ENCODE peak calls at places on chromosome 4, in eight cellular contexts. One of them, this sample, is unnamed.

GRCh38 chr4:78621395-78621794 is 69.8 kb downstream of the ANXA3 start:
- DNase-seq in esophagus squamous epithelium: no peak
- DNase-seq in A549: no peak
- DNase-seq in lower lobe of right lung: no peak
- DNase-seq in suprapubic skin: no peak
- DNase-seq in OCI-LY7: no peak
- DNase-seq in bronchial epithelial cell: no peak
- DNase-seq in GM23338: no peak
- DNase-seq in this sample: no peak

GRCh38 chr4:169305651-169306050 is 34.9 kb upstream of the SH3RF1 start:
- DNase-seq in esophagus squamous epithelium: no peak
- DNase-seq in suprapubic skin: no peak
- DNase-seq in bronchial epithelial cell: no peak
- DNase-seq in A549: no peak
- DNase-seq in GM23338: no peak
- DNase-seq in OCI-LY7: no peak
- DNase-seq in lower lobe of right lung: no peak
- DNase-seq in this sample: no peak

GRCh38 chr4:115720611-115721010 is 607.2 kb upstream of the NDST4 start:
- DNase-seq in suprapubic skin: no peak
- DNase-seq in A549: no peak
- DNase-seq in OCI-LY7: no peak
- DNase-seq in lower lobe of right lung: no peak
- DNase-seq in GM23338: no peak
- DNase-seq in esophagus squamous epithelium: no peak
- DNase-seq in bronchial epithelial cell: peak
- DNase-seq in this sample: no peak

GRCh38 chr4:38078590-38079381 is 118.6 kb downstream of the PTTG2 start:
- DNase-seq in OCI-LY7: no peak
- DNase-seq in A549: no peak
- DNase-seq in GM23338: no peak
- DNase-seq in suprapubic skin: no peak
- DNase-seq in bronchial epithelial cell: peak
- DNase-seq in esophagus squamous epithelium: no peak
- DNase-seq in lower lobe of right lung: no peak
- DNase-seq in this sample: no peak

GRCh38 chr4:182593864-182594263 is 323.3 kb downstream of the DCTD start:
- DNase-seq in lower lobe of right lung: no peak
- DNase-seq in bronchial epithelial cell: no peak
- DNase-seq in GM23338: no peak
- DNase-seq in A549: no peak
- DNase-seq in esophagus squamous epithelium: no peak
- DNase-seq in suprapubic skin: no peak
- DNase-seq in OCI-LY7: no peak
- DNase-seq in this sample: no peak

GRCh38 chr4:74653331-74654229 is 140.7 kb downstream of the BTC start:
- DNase-seq in OCI-LY7: no peak
- DNase-seq in lower lobe of right lung: no peak
- DNase-seq in bronchial epithelial cell: no peak
- DNase-seq in esophagus squamous epithelium: no peak
- DNase-seq in suprapubic skin: no peak
- DNase-seq in A549: no peak
- DNase-seq in GM23338: no peak
- DNase-seq in this sample: no peak

GRCh38 chr4:113474017-113474416 is 287.5 kb downstream of the CAMK2D start:
- DNase-seq in suprapubic skin: no peak
- DNase-seq in OCI-LY7: no peak
- DNase-seq in bronchial epithelial cell: peak
- DNase-seq in lower lobe of right lung: no peak
- DNase-seq in GM23338: no peak
- DNase-seq in A549: no peak
- DNase-seq in esophagus squamous epithelium: no peak
- DNase-seq in this sample: no peak

GRCh38 chr4:169054879-169055278 is 44.8 kb upstream of the CBR4 start:
- DNase-seq in OCI-LY7: no peak
- DNase-seq in A549: no peak
- DNase-seq in lower lobe of right lung: no peak
- DNase-seq in bronchial epithelial cell: no peak
- DNase-seq in esophagus squamous epithelium: no peak
- DNase-seq in GM23338: no peak
- DNase-seq in suprapubic skin: no peak
- DNase-seq in this sample: no peak

GRCh38 chr4:70996014-70996353 is 2.5 kb downstream of the DCK start:
- DNase-seq in lower lobe of right lung: no peak
- DNase-seq in suprapubic skin: no peak
- DNase-seq in GM23338: no peak
- DNase-seq in esophagus squamous epithelium: no peak
- DNase-seq in OCI-LY7: peak
- DNase-seq in A549: no peak
- DNase-seq in bronchial epithelial cell: no peak
- DNase-seq in this sample: no peak

GRCh38 chr4:95102391-95102790 is 344.6 kb downstream of the BMPR1B start:
- DNase-seq in lower lobe of right lung: no peak
- DNase-seq in GM23338: no peak
- DNase-seq in esophagus squamous epithelium: no peak
- DNase-seq in OCI-LY7: no peak
- DNase-seq in suprapubic skin: no peak
- DNase-seq in A549: no peak
- DNase-seq in bronchial epithelial cell: no peak
- DNase-seq in this sample: no peak

GRCh38 chr4:56640907-56641493 is 40.1 kb downstream of the HOPX start:
- DNase-seq in esophagus squamous epithelium: no peak
- DNase-seq in suprapubic skin: no peak
- DNase-seq in bronchial epithelial cell: peak
- DNase-seq in GM23338: no peak
- DNase-seq in A549: no peak
- DNase-seq in OCI-LY7: no peak
- DNase-seq in lower lobe of right lung: no peak
- DNase-seq in this sample: no peak

GRCh38 chr4:123244233-123244632 is 152.4 kb upstream of the SPRY1 start:
- DNase-seq in esophagus squamous epithelium: no peak
- DNase-seq in OCI-LY7: peak
- DNase-seq in GM23338: no peak
- DNase-seq in suprapubic skin: peak
- DNase-seq in A549: no peak
- DNase-seq in bronchial epithelial cell: peak
- DNase-seq in lower lobe of right lung: peak
- DNase-seq in this sample: no peak

GRCh38 chr4:6250984-6251295 is 18.7 kb upstream of the WFS1 start:
- DNase-seq in suprapubic skin: no peak
- DNase-seq in bronchial epithelial cell: no peak
- DNase-seq in lower lobe of right lung: no peak
- DNase-seq in A549: no peak
- DNase-seq in OCI-LY7: no peak
- DNase-seq in esophagus squamous epithelium: no peak
- DNase-seq in GM23338: no peak
- DNase-seq in this sample: no peak

GRCh38 chr4:6248394-6248793 is 21.3 kb upstream of the WFS1 start:
- DNase-seq in A549: no peak
- DNase-seq in lower lobe of right lung: no peak
- DNase-seq in GM23338: no peak
- DNase-seq in bronchial epithelial cell: no peak
- DNase-seq in esophagus squamous epithelium: no peak
- DNase-seq in OCI-LY7: no peak
- DNase-seq in suprapubic skin: no peak
- DNase-seq in this sample: no peak

GRCh38 chr4:6251365-6251764 is 18.3 kb upstream of the WFS1 start:
- DNase-seq in GM23338: no peak
- DNase-seq in bronchial epithelial cell: no peak
- DNase-seq in A549: no peak
- DNase-seq in OCI-LY7: no peak
- DNase-seq in esophagus squamous epithelium: no peak
- DNase-seq in suprapubic skin: no peak
- DNase-seq in lower lobe of right lung: peak
- DNase-seq in this sample: no peak

GRCh38 chr4:6252051-6252450 is 17.6 kb upstream of the WFS1 start:
- DNase-seq in OCI-LY7: no peak
- DNase-seq in lower lobe of right lung: peak
- DNase-seq in A549: no peak
- DNase-seq in esophagus squamous epithelium: no peak
- DNase-seq in GM23338: no peak
- DNase-seq in bronchial epithelial cell: no peak
- DNase-seq in suprapubic skin: no peak
- DNase-seq in this sample: no peak

DNA sequence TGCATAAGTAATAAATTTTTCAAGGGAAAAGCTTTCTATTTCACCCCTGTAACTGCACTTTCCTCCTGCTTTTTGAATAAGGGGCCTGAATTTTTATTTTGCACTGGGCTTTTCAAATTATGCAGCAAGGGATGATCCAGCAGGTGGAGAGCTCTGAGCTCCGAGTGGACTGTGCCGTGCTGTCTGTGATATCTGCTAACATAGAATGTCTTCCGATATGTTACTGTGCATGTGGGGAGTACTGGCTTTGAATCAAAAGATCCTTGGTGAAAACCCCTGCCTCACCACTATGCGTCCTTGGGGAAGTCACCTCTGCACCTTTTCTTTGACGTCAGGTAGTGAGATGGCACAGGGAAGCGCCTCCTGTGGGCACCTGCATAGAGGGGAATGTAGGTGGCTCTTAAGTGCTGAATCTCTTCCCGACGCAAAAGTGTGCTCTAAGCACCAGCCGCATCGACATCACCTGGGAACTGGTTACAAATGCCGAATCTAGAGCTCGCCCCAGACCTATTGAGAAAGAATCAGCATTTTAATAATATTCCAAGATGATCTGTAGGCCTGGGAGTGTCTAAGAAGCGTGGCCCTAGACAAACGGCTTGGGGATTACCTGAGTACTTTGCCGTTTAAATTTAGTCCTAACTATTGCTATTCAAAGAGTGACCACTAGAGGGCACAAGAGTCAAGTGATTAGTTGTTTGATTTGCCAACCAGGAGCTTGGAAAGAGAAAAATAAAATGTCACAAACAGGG is 19.2 kb upstream of the WFS1 start:
- DNase-seq in OCI-LY7: peak
- DNase-seq in GM23338: peak
- DNase-seq in bronchial epithelial cell: peak
- DNase-seq in lower lobe of right lung: no peak
- DNase-seq in suprapubic skin: no peak
- DNase-seq in A549: peak
- DNase-seq in esophagus squamous epithelium: no peak
- DNase-seq in this sample: peak
- TF ChIP-seq CTCF in OCI-LY7: peak
- TF ChIP-seq CTCF in GM23338: peak
- TF ChIP-seq CTCF in bronchial epithelial cell: peak
- TF ChIP-seq CTCF in lower lobe of right lung: peak
- TF ChIP-seq CTCF in suprapubic skin: peak
- TF ChIP-seq CTCF in A549: peak
- TF ChIP-seq CTCF in esophagus squamous epithelium: peak
- TF ChIP-seq CTCF in this sample: peak

GRCh38 chr4:3880595-3881120 is 114.5 kb downstream of the ADRA2C start:
- DNase-seq in esophagus squamous epithelium: no peak
- DNase-seq in GM23338: peak
- DNase-seq in A549: peak
- DNase-seq in bronchial epithelial cell: peak
- DNase-seq in OCI-LY7: peak
- DNase-seq in lower lobe of right lung: peak
- DNase-seq in suprapubic skin: peak
- DNase-seq in this sample: peak
- TF ChIP-seq CTCF in esophagus squamous epithelium: peak
- TF ChIP-seq CTCF in GM23338: peak
- TF ChIP-seq CTCF in A549: peak
- TF ChIP-seq CTCF in bronchial epithelial cell: peak
- TF ChIP-seq CTCF in OCI-LY7: peak
- TF ChIP-seq CTCF in lower lobe of right lung: peak
- TF ChIP-seq CTCF in suprapubic skin: peak
- TF ChIP-seq CTCF in this sample: peak

GRCh38 chr4:1721003-1721665 is at the start of the genes TACC3 and TMEM129:
- DNase-seq in suprapubic skin: peak
- DNase-seq in bronchial epithelial cell: peak
- DNase-seq in GM23338: peak
- DNase-seq in OCI-LY7: peak
- DNase-seq in esophagus squamous epithelium: peak
- DNase-seq in A549: peak
- DNase-seq in lower lobe of right lung: peak
- DNase-seq in this sample: peak
- TF ChIP-seq CTCF in suprapubic skin: no peak
- TF ChIP-seq CTCF in bronchial epithelial cell: no peak
- TF ChIP-seq CTCF in GM23338: no peak
- TF ChIP-seq CTCF in OCI-LY7: no peak
- TF ChIP-seq CTCF in esophagus squamous epithelium: no peak
- TF ChIP-seq CTCF in A549: no peak
- TF ChIP-seq CTCF in lower lobe of right lung: no peak
- TF ChIP-seq CTCF in this sample: no peak

DNA sequence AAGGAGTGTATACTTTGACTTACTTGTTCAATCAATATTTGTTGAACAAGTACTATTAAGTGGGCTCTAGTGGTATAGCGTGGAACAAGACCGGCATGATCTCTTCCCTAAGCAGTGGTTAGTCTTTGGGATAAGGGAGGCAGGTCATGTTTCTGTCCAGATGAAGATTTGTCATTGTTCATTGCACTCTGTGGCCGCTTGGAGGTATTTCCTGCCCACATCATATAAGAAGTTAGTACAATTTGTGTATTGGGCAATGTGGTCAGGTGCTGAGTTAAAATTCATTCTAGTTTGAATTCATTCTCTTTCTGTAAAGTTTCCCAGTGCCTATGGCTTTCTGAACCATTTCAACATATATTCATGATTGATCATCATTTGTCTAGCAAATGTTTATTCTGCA is 101.1 kb upstream of the SHISA3 start:
- DNase-seq in GM23338: no peak
- DNase-seq in bronchial epithelial cell: no peak
- DNase-seq in lower lobe of right lung: no peak
- DNase-seq in esophagus squamous epithelium: no peak
- DNase-seq in OCI-LY7: no peak
- DNase-seq in suprapubic skin: no peak
- DNase-seq in A549: no peak
- DNase-seq in this sample: no peak
- TF ChIP-seq CTCF in GM23338: no peak
- TF ChIP-seq CTCF in bronchial epithelial cell: no peak
- TF ChIP-seq CTCF in lower lobe of right lung: no peak
- TF ChIP-seq CTCF in esophagus squamous epithelium: no peak
- TF ChIP-seq CTCF in OCI-LY7: no peak
- TF ChIP-seq CTCF in suprapubic skin: no peak
- TF ChIP-seq CTCF in A549: no peak
- TF ChIP-seq CTCF in this sample: no peak

DNA sequence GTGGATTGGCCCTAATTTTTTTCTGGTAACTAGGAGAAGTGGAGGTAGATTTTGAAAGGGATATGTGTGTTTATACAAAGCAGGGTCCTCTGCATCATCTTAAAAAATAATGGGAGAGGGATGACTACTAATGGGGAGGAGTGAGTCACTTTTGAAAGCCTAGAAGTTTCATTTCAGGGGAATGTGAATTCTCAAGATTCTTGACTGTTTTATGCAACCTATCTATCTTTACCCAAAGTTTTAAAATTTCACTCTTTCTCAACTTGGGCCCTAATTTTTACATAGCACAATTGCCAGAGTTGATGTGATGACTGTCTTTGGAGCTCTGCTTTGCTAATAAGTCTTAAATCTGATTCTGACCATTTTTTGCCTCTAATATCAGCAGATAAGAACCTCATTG is 445.2 kb downstream of the GRXCR1 start:
- DNase-seq in esophagus squamous epithelium: no peak
- DNase-seq in A549: no peak
- DNase-seq in OCI-LY7: no peak
- DNase-seq in lower lobe of right lung: no peak
- DNase-seq in bronchial epithelial cell: peak
- DNase-seq in GM23338: no peak
- DNase-seq in suprapubic skin: no peak
- DNase-seq in this sample: no peak
- TF ChIP-seq CTCF in esophagus squamous epithelium: no peak
- TF ChIP-seq CTCF in A549: no peak
- TF ChIP-seq CTCF in OCI-LY7: no peak
- TF ChIP-seq CTCF in lower lobe of right lung: no peak
- TF ChIP-seq CTCF in bronchial epithelial cell: no peak
- TF ChIP-seq CTCF in GM23338: no peak
- TF ChIP-seq CTCF in suprapubic skin: no peak
- TF ChIP-seq CTCF in this sample: no peak